ENCODE peak calls at places on chromosomes 6 and 20, in five cellular contexts. H is A549, G is SK-N-SH, J is GM12878, A is K562. U is an unnamed sample.

GRCh38 chr6:156167289-156168076 is 609.7 kb upstream of the ARID1B start:
- DNase-seq in H (no peak), G (no peak), J (no peak), A (no peak), U (peak; percentile 41)

GRCh38 chr6:36949636-36950035 is 4.9 kb upstream of the PI16 start:
- DNase-seq in H (no peak), G (no peak), J (no peak), A (no peak), U (peak; percentile 85)

GRCh38 chr6:49550413-49551125 is at the start of gene C6orf141:
- DNase-seq in H (peak; percentile 60), G (peak; percentile 11), J (no peak), A (no peak), U (no peak)

GRCh38 chr6:134177753-134178229 is 125.4 kb upstream of the SLC2A12 start:
- DNase-seq in H (no peak), G (no peak), J (no peak), A (no peak), U (peak; percentile 69)

GRCh38 chr6:130681028-130681427 is 146.2 kb upstream of the SMLR1 start:
- DNase-seq in H (no peak), G (no peak), J (no peak), A (no peak), U (peak; percentile 65)

GRCh38 chr6:152587473-152587872 is 49.7 kb downstream of the SYNE1 start:
- DNase-seq in H (no peak), G (no peak), J (no peak), A (no peak), U (no peak)

GRCh38 chr6:10412165-10412947 is 2.5 kb downstream of the TFAP2A start:
- DNase-seq in H (peak; percentile 56), G (peak; percentile 61), J (no peak), A (no peak), U (peak; percentile 75)

GRCh38 chr6:32529697-32530429 is at the start of gene HLA-DRB5:
- DNase-seq in H (no peak), G (no peak), J (peak; percentile 58), A (no peak), U (no peak)

GRCh38 chr20:8228315-8228714 is 96.2 kb downstream of the PLCB1 start:
- DNase-seq in H (no peak), G (no peak), J (no peak), A (no peak), U (no peak)

GRCh38 chr6:144234935-144235334 is 50.2 kb upstream of the UTRN start:
- DNase-seq in H (no peak), G (no peak), J (no peak), A (no peak), U (no peak)

GRCh38 chr20:40798066-40798465 is 109.0 kb upstream of the MAFB start:
- DNase-seq in H (no peak), G (no peak), J (no peak), A (no peak), U (no peak)

GRCh38 chr6:15936503-15936902 is 192.4 kb upstream of the MYLIP start:
- DNase-seq in H (no peak), G (no peak), J (peak; percentile 75), A (no peak), U (no peak)

GRCh38 chr6:41200901-41201783 is at the start of gene TREML2:
- DNase-seq in H (no peak), G (no peak), J (no peak), A (peak; percentile 80), U (no peak)

GRCh38 chr6:56860466-56860865 is 94.4 kb upstream of the BEND6 start:
- DNase-seq in H (no peak), G (no peak), J (no peak), A (no peak), U (peak; percentile 65)

GRCh38 chr6:143694560-143694959 is 16.8 kb downstream of the PHACTR2 start:
- DNase-seq in H (no peak), G (no peak), J (no peak), A (no peak), U (peak; percentile 45)

GRCh38 chr20:37776049-37776448 is 82.2 kb downstream of the CTNNBL1 start:
- DNase-seq in H (no peak), G (no peak), J (no peak), A (no peak), U (no peak)

GRCh38 chr6:155050311-155050710 is 55.2 kb downstream of the TIAM2 start:
- DNase-seq in H (no peak), G (no peak), J (peak; percentile 27), A (no peak), U (peak; percentile 47)

GRCh38 chr20:58222446-58222845 is 6.0 kb downstream of the ANKRD60 start:
- DNase-seq in H (no peak), G (peak; percentile 70), J (no peak), A (no peak), U (no peak)

GRCh38 chr20:4082406-4083102 is 67.2 kb upstream of the RNF24 start:
- DNase-seq in H (no peak), G (peak; percentile 32), J (peak; percentile 59), A (peak; percentile 93), U (peak; percentile 82)

GRCh38 chr20:19027971-19028370 is 184.5 kb upstream of the SLC24A3 start:
- DNase-seq in H (no peak), G (no peak), J (no peak), A (no peak), U (no peak)

GRCh38 chr20:32466739-32467505 is 108.8 kb downstream of the ASXL1 start:
- DNase-seq in H (no peak), G (no peak), J (no peak), A (no peak), U (no peak)

GRCh38 chr6:25991785-25992412 is 29.3 kb downstream of the TRIM38 start:
- DNase-seq in H (peak; percentile 33), G (peak; percentile 74), J (peak; percentile 48), A (peak; percentile 86), U (peak; percentile 51)

GRCh38 chr20:4666001-4666470 is 55.7 kb upstream of the PRND start:
- DNase-seq in H (no peak), G (no peak), J (no peak), A (no peak), U (peak; percentile 49)

GRCh38 chr20:47360489-47361267 is 4.2 kb upstream of the ZMYND8 start:
- DNase-seq in H (peak; percentile 51), G (peak; percentile 75), J (no peak), A (peak; percentile 99), U (peak; percentile 98)

GRCh38 chr6:47016236-47016635 is 25.9 kb downstream of the ADGRF1 start:
- DNase-seq in H (no peak), G (no peak), J (no peak), A (no peak), U (no peak)

GRCh38 chr6:52815167-52816092 is 11.8 kb upstream of the GSTA1 start:
- DNase-seq in H (peak; percentile 64), G (peak; percentile 67), J (no peak), A (peak; percentile 61), U (peak; percentile 50)
- TF ChIP-seq RCOR1 in H (no peak), G (no peak), J (no peak), A (no peak), U (no peak)

GRCh38 chr20:21214431-21214830 is 88.5 kb downstream of the KIZ start:
- DNase-seq in H (no peak), G (no peak), J (no peak), A (no peak), U (peak; percentile 9)
- TF ChIP-seq RCOR1 in H (no peak), G (no peak), J (no peak), A (no peak), U (no peak)

GRCh38 chr6:139882234-139882633 is 507.8 kb upstream of the CITED2 start:
- DNase-seq in H (no peak), G (no peak), J (no peak), A (peak; percentile 20), U (peak; percentile 78)
- TF ChIP-seq RCOR1 in H (no peak), G (no peak), J (no peak), A (no peak), U (no peak)

DNA sequence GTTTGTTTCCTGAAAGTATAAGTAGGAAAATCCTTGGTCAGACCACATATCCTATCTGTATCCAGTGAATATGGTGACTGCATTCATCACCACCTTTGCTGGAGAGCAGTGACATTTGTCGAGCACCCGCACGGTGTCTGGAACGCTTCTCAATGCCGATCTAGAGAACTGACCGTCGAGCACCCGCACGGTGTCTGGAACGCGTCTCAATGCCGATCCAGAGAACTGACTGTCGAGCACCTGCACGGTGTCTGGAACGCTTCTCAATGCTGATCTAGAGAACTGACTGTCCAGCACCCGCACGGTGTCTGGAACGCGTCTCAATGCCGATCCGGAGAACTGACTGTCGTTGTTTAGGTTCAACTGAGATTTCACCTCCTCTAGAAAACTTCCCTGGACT is 67.8 kb downstream of the HUS1B start:
- DNase-seq in H (no peak), G (no peak), J (no peak), A (no peak), U (no peak)
- TF ChIP-seq RCOR1 in H (no peak), G (no peak), J (no peak), A (no peak), U (no peak)

GRCh38 chr6:129364767-129365166 is 345.2 kb downstream of the ARHGAP18 start:
- DNase-seq in H (no peak), G (no peak), J (no peak), A (no peak), U (no peak)

GRCh38 chr6:129369737-129370136 is 340.2 kb downstream of the ARHGAP18 start:
- DNase-seq in H (no peak), G (no peak), J (no peak), A (no peak), U (no peak)

GRCh38 chr6:129368076-129368475 is 341.9 kb downstream of the ARHGAP18 start:
- DNase-seq in H (no peak), G (no peak), J (no peak), A (no peak), U (no peak)

GRCh38 chr6:129368970-129369369 is 341.0 kb downstream of the ARHGAP18 start:
- DNase-seq in H (no peak), G (no peak), J (no peak), A (no peak), U (no peak)

DNA sequence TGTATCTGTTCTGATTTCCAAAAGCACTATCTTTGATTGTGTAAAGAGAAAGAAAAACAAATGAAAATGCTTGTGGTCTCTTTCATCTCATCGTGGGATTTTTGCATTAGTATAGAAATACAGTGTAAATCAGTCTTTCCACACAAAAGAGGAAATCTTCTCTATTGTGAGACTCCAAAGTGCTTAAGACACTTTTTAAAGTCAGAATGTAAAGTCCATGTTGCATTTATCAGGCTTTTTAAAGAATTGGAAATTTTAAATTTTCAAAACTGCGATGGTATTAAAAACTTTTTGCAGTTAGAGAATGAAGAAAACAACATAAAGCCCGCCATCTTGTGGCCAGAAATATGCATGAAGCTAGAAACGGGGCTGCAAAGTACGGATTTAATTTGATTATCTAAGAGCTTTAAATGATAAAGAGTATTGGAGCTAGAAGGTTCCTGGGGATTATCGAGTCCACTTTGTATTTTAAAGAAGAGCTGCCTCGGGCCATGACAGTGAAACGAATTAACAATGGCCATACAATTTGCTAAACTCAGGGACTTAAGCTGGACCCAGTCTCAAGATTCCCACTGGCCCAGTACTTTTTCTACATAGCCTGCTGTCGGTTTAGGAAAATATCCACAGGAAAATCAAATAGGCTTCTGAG is 339.6 kb downstream of the ARHGAP18 start:
- DNase-seq in H (peak; percentile 1), G (peak; percentile 24), J (no peak), A (peak; percentile 43), U (peak; percentile 57)
- TF ChIP-seq RCOR1 in H (no peak), G (no peak), J (no peak), A (no peak), U (no peak)

GRCh38 chr6:3990692-3991491 is 88.0 kb downstream of the FAM217A start:
- DNase-seq in H (peak; percentile 55), G (peak; percentile 82), J (no peak), A (peak; percentile 86), U (peak; percentile 88)
- TF ChIP-seq RCOR1 in H (no peak), G (no peak), J (no peak), A (no peak), U (no peak)

GRCh38 chr6:5287205-5287965 is 26.1 kb downstream of the FARS2 start:
- DNase-seq in H (no peak), G (no peak), J (no peak), A (no peak), U (peak; percentile 88)
- TF ChIP-seq RCOR1 in H (no peak), G (no peak), J (no peak), A (no peak), U (no peak)

U was measured in IMR-90.